ENCODE peak calls at places on chromosomes 16 and 17, in four cellular contexts. W is Calu3, X is upper lobe of right lung, T is NCI-H1694 treated with DMSO at 0.1 percent for 48 hours. C is an unnamed sample.

GRCh38 chr16:68414581-68414980 is 33.7 kb downstream of the SMPD3 start:
- DNase-seq in W (no peak), X (no peak), T (no peak), C (no peak)

GRCh38 chr16:9091867-9092281 is 430 bp downstream of the HAPSTR1 start:
- DNase-seq in W (peak; percentile 45), X (peak; percentile 83), T (no peak), C (peak; percentile 86)

GRCh38 chr17:6643460-6644125 is 2.7 kb downstream of the TXNDC17 start:
- DNase-seq in W (no peak), X (no peak), T (no peak), C (no peak)

GRCh38 chr17:51819341-51819740 is 339.2 kb downstream of the CA10 start:
- DNase-seq in W (no peak), X (no peak), T (no peak), C (no peak)

GRCh38 chr16:83449861-83450260 is 357.9 kb upstream of the HSBP1 start:
- DNase-seq in W (no peak), X (no peak), T (no peak), C (no peak)

GRCh38 chr17:28889996-28890395 is 7.5 kb downstream of the FLOT2 start:
- DNase-seq in W (no peak), X (no peak), T (no peak), C (no peak)

GRCh38 chr16:55539049-55539448 is 27.4 kb upstream of the CAPNS2 start:
- DNase-seq in W (no peak), X (no peak), T (no peak), C (no peak)

GRCh38 chr17:9206989-9207317 is 185.6 kb downstream of the NTN1 start:
- DNase-seq in W (no peak), X (no peak), T (no peak), C (no peak)

C was measured in osteocyte.